ENCODE peak calls at places on chromosomes 1 and 21, in six cellular contexts. U, K, B, O, P and W are unnamed samples.

GRCh38 chr21:19321688-19322087 is 918.1 kb upstream of the TMPRSS15 start:
- DNase-seq in U (no peak), K (no peak), B (peak; percentile 54), O (no peak), P (no peak), W (no peak)

GRCh38 chr1:30005972-30006619 is 717.3 kb downstream of the MATN1 start:
- DNase-seq in U (no peak), K (no peak), B (peak; percentile 90), O (no peak), P (no peak), W (peak; percentile 56)

GRCh38 chr1:9798236-9799130 is 25.3 kb downstream of the CLSTN1 start:
- DNase-seq in U (no peak), K (peak; percentile 25), B (no peak), O (no peak), P (no peak), W (no peak)

GRCh38 chr1:181675625-181676024 is 192.3 kb downstream of the CACNA1E start:
- DNase-seq in U (no peak), K (no peak), B (no peak), O (no peak), P (no peak), W (no peak)

GRCh38 chr1:117582341-117582902 is 23.4 kb upstream of the TENT5C start:
- DNase-seq in U (no peak), K (no peak), B (no peak), O (no peak), P (no peak), W (no peak)

GRCh38 chr1:84774674-84775548 is 84.7 kb upstream of the SSX2IP start:
- DNase-seq in U (no peak), K (no peak), B (no peak), O (no peak), P (no peak), W (no peak)

GRCh38 chr1:115411388-115412063 is 73.5 kb upstream of the NGF start:
- DNase-seq in U (no peak), K (no peak), B (peak; percentile 74), O (no peak), P (no peak), W (no peak)

GRCh38 chr21:33938381-33938780 is 22.8 kb upstream of the ATP5PO start:
- DNase-seq in U (no peak), K (no peak), B (no peak), O (no peak), P (no peak), W (no peak)

GRCh38 chr1:26476958-26477357 is 4.7 kb downstream of the HMGN2 start:
- DNase-seq in U (no peak), K (no peak), B (no peak), O (no peak), P (no peak), W (no peak)

GRCh38 chr21:31030367-31031106 is 7.7 kb downstream of the KRTAP19-8 start:
- DNase-seq in U (no peak), K (no peak), B (no peak), O (no peak), P (no peak), W (no peak)

GRCh38 chr1:119631433-119632102 is 16.5 kb downstream of the ZNF697 start:
- DNase-seq in U (peak; percentile 34), K (peak; percentile 91), B (peak; percentile 87), O (peak; percentile 97), P (no peak), W (peak; percentile 62)

GRCh38 chr1:32755810-32756159 is 53.2 kb upstream of the SYNC start:
- DNase-seq in U (no peak), K (no peak), B (no peak), O (no peak), P (no peak), W (no peak)

GRCh38 chr1:43274125-43274803 is 4.5 kb downstream of the TMEM125 start:
- DNase-seq in U (no peak), K (no peak), B (peak; percentile 69), O (no peak), P (no peak), W (no peak)

GRCh38 chr1:10980094-10980577 is 32.3 kb upstream of the TARDBP start:
- DNase-seq in U (peak; percentile 32), K (peak; percentile 79), B (peak; percentile 73), O (peak; percentile 85), P (no peak), W (peak; percentile 82)

GRCh38 chr1:56438901-56439551 is 140.3 kb downstream of the PLPP3 start:
- DNase-seq in U (no peak), K (no peak), B (no peak), O (peak; percentile 50), P (no peak), W (no peak)

GRCh38 chr1:2591581-2592261 is 5.1 kb downstream of the PRXL2B start:
- DNase-seq in U (no peak), K (no peak), B (no peak), O (peak; percentile 24), P (peak; percentile 3), W (no peak)

GRCh38 chr1:85313888-85314696 is 37.7 kb upstream of the BCL10 start:
- DNase-seq in U (peak; percentile 85), K (no peak), B (peak; percentile 90), O (no peak), P (no peak), W (no peak)

GRCh38 chr1:36657826-36658225 is 175.1 kb upstream of the CSF3R start:
- DNase-seq in U (no peak), K (no peak), B (no peak), O (no peak), P (no peak), W (no peak)

GRCh38 chr1:232428781-232429530 is 201.0 kb downstream of the SIPA1L2 start:
- DNase-seq in U (peak; percentile 65), K (no peak), B (no peak), O (no peak), P (no peak), W (no peak)

GRCh38 chr1:61238371-61238689 is 156.0 kb downstream of the NFIA start:
- DNase-seq in U (no peak), K (no peak), B (peak; percentile 46), O (no peak), P (no peak), W (no peak)

GRCh38 chr1:43557744-43558245 is 27.1 kb downstream of the PTPRF start:
- DNase-seq in U (no peak), K (no peak), B (peak; percentile 24), O (no peak), P (no peak), W (peak; percentile 33)

GRCh38 chr1:28091043-28091781 is 2.8 kb upstream of the EYA3 start:
- DNase-seq in U (peak; percentile 45), K (peak; percentile 54), B (peak; percentile 74), O (peak; percentile 75), P (peak; percentile 71), W (peak; percentile 84)